ENCODE peak calls at places on chromosomes 2 and 18, in eight cellular contexts. E is heart left ventricle, K is PC-3, U is astrocyte of the cerebellum, X is IMR-90, O is nephron progenitor cell, C is pancreas, L is transverse colon. Y is an unnamed sample.

GRCh38 chr2:148832626-148833025 is 42.4 kb upstream of the KIF5C start:
- DNase-seq in E (no peak), K (no peak), U (no peak), X (no peak), O (no peak), C (no peak), L (no peak), Y (no peak)

GRCh38 chr2:165533331-165533730 is 63.8 kb downstream of the CSRNP3 start:
- DNase-seq in E (no peak), K (no peak), U (peak; percentile 8), X (no peak), O (no peak), C (no peak), L (no peak), Y (no peak)

GRCh38 chr2:238450440-238450861 is 23.7 kb downstream of the ASB1 start:
- DNase-seq in E (no peak), K (no peak), U (no peak), X (no peak), O (no peak), C (no peak), L (no peak), Y (no peak)

GRCh38 chr2:59025157-59025757 is 784.1 kb upstream of the FANCL start:
- DNase-seq in E (no peak), K (peak; percentile 37), U (no peak), X (peak; percentile 26), O (peak; percentile 72), C (peak; percentile 26), L (peak; percentile 16), Y (peak; percentile 28)

GRCh38 chr2:237456200-237456731 is 30.8 kb upstream of the MLPH start:
- DNase-seq in E (peak; percentile 73), K (peak; percentile 62), U (peak; percentile 60), X (peak; percentile 96), O (no peak), C (no peak), L (peak; percentile 33), Y (no peak)

GRCh38 chr2:99488999-99489757 is 639 bp downstream of the REV1 start:
- DNase-seq in E (peak; percentile 83), K (peak; percentile 47), U (no peak), X (peak; percentile 38), O (peak; percentile 77), C (peak; percentile 86), L (peak; percentile 67), Y (peak; percentile 81)

GRCh38 chr2:144438722-144439508 is 81.0 kb downstream of the ZEB2 start:
- DNase-seq in E (no peak), K (no peak), U (no peak), X (no peak), O (no peak), C (no peak), L (no peak), Y (no peak)

GRCh38 chr2:64124168-64124567 is 20.1 kb downstream of the PELI1 start:
- DNase-seq in E (no peak), K (no peak), U (no peak), X (no peak), O (no peak), C (no peak), L (no peak), Y (no peak)

GRCh38 chr2:68663371-68664156 is 20.2 kb downstream of the PROKR1 start:
- DNase-seq in E (no peak), K (no peak), U (no peak), X (no peak), O (no peak), C (no peak), L (no peak), Y (no peak)

GRCh38 chr2:60707750-60708371 is 48.2 kb upstream of the PAPOLG start:
- DNase-seq in E (no peak), K (peak; percentile 69), U (peak; percentile 12), X (peak; percentile 28), O (no peak), C (no peak), L (no peak), Y (peak; percentile 70)

GRCh38 chr2:68086166-68086565 is 23.4 kb upstream of the C1D start:
- DNase-seq in E (no peak), K (no peak), U (no peak), X (no peak), O (no peak), C (no peak), L (peak; percentile 41), Y (no peak)

GRCh38 chr2:232142049-232142448 is 180.5 kb downstream of the DIS3L2 start:
- DNase-seq in E (peak; percentile 17), K (peak; percentile 43), U (peak; percentile 12), X (peak; percentile 31), O (peak; percentile 23), C (no peak), L (no peak), Y (no peak)

GRCh38 chr2:66596229-66596628 is 161.3 kb downstream of the MEIS1 start:
- DNase-seq in E (no peak), K (no peak), U (no peak), X (peak; percentile 79), O (no peak), C (no peak), L (no peak), Y (no peak)

GRCh38 chr2:168456526-168457176 is 579 bp downstream of the CERS6 start:
- DNase-seq in E (peak; percentile 43), K (peak; percentile 33), U (no peak), X (peak; percentile 13), O (peak; percentile 72), C (peak; percentile 70), L (peak; percentile 45), Y (peak; percentile 45)

GRCh38 chr2:48110497-48110896 is 204.2 kb upstream of the FBXO11 start:
- DNase-seq in E (no peak), K (peak; percentile 63), U (no peak), X (no peak), O (no peak), C (no peak), L (no peak), Y (no peak)

GRCh38 chr2:216736326-216736725 is 41.0 kb upstream of the IGFBP5 start:
- DNase-seq in E (no peak), K (no peak), U (no peak), X (no peak), O (no peak), C (no peak), L (no peak), Y (no peak)

GRCh38 chr18:10950876-10951630 is 198.3 kb downstream of the PIEZO2 start:
- DNase-seq in E (no peak), K (no peak), U (no peak), X (no peak), O (no peak), C (no peak), L (no peak), Y (no peak)

GRCh38 chr2:140947236-140947635 is 1183.6 kb downstream of the LRP1B start:
- DNase-seq in E (no peak), K (no peak), U (no peak), X (no peak), O (no peak), C (no peak), L (no peak), Y (no peak)

GRCh38 chr2:140942284-140942683 is 1188.5 kb downstream of the LRP1B start:
- DNase-seq in E (no peak), K (no peak), U (no peak), X (no peak), O (no peak), C (no peak), L (no peak), Y (no peak)

GRCh38 chr2:140943867-140944266 is 1186.9 kb downstream of the LRP1B start:
- DNase-seq in E (no peak), K (no peak), U (no peak), X (no peak), O (no peak), C (no peak), L (no peak), Y (no peak)
- TF ChIP-seq CTCF in E (no peak), K (peak; percentile 31), U (no peak), X (no peak), O (peak; percentile 10), C (no peak), L (no peak), Y (no peak)

GRCh38 chr2:219996366-219996765 is 368.9 kb downstream of the SLC4A3 start:
- DNase-seq in E (no peak), K (no peak), U (no peak), X (no peak), O (no peak), C (no peak), L (no peak), Y (no peak)

GRCh38 chr2:219995409-219995808 is 368.0 kb downstream of the SLC4A3 start:
- DNase-seq in E (no peak), K (no peak), U (no peak), X (no peak), O (no peak), C (no peak), L (no peak), Y (no peak)

GRCh38 chr2:219998714-219999227 is 371.3 kb downstream of the SLC4A3 start:
- DNase-seq in E (no peak), K (peak; percentile 41), U (no peak), X (no peak), O (no peak), C (no peak), L (no peak), Y (no peak)

GRCh38 chr2:219998099-219998498 is 370.7 kb downstream of the SLC4A3 start:
- DNase-seq in E (no peak), K (peak; percentile 23), U (no peak), X (no peak), O (peak; percentile 8), C (no peak), L (no peak), Y (no peak)

DNA sequence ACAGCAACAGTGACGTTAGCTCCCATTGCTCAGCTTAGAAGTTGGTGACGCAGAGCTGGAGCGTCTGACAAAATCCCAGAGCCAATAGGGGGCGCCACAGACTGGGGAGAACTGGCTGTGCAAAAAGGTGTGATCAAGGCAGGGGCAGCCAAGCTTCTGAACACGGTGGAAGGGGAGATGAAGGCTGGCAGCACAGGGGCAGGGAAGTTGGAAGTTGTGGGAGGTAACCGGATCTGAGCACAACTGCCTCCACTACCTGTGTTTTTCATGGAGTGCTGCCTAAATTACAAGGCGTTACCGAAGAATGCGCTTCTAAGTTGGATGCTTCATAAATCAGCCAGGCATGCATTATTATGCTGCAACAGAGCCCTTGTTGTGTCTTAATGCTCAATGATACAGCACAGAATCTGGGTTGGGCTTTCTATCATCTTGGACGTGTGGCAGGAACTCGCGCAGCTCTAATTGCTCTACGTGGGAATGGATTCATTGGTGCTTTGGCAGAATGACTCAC is 370.0 kb downstream of the SLC4A3 start:
- DNase-seq in E (peak; percentile 26), K (peak; percentile 38), U (no peak), X (peak; percentile 29), O (peak; percentile 72), C (no peak), L (no peak), Y (no peak)
- TF ChIP-seq CTCF in E (no peak), K (peak; percentile 62), U (peak; percentile 43), X (peak; percentile 49), O (peak; percentile 53), C (no peak), L (no peak), Y (peak; percentile 19)

GRCh38 chr2:46365913-46366674 is 68.9 kb downstream of the EPAS1 start:
- DNase-seq in E (no peak), K (peak; percentile 27), U (no peak), X (peak; percentile 27), O (no peak), C (no peak), L (no peak), Y (no peak)
- TF ChIP-seq CTCF in E (peak; percentile 26), K (peak; percentile 76), U (peak; percentile 75), X (peak; percentile 59), O (peak; percentile 44), C (no peak), L (peak; percentile 26), Y (no peak)

DNA sequence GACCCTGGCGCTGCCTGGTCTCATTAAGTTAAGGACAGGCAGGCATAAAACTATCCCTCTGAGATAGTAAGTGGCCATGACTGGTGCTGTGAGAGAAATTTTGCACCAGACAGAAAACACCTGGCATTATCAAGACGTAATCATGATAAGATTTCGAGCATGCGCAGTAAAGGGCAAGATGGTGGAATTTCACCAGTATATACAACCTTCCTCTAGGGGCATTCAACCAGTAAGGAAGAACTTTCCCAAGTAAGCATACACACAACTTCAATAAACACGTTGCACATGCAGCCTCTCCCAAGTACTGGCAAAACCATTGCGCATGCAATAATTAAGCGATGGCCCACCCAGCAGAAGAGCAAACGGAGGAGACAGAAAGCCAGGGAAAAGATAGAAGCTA is 1376.4 kb upstream of the CRIM1 start:
- DNase-seq in E (no peak), K (no peak), U (no peak), X (no peak), O (no peak), C (no peak), L (no peak), Y (no peak)
- TF ChIP-seq CTCF in E (no peak), K (no peak), U (no peak), X (no peak), O (no peak), C (no peak), L (no peak), Y (no peak)

Y was measured in GM13976.